ENCODE peak calls at places on chromosomes 6 and 20, in nine cellular contexts. L is HL-60, O is A549, Q is GM23338, V is K562, I is SK-N-SH, D is HepG2, F is HCT116, X is GM12878. J is an unnamed sample.

GRCh38 chr6:149854532-149854931 is 9.6 kb downstream of the LRP11 start:
- DNase-seq in L (peak; percentile 18), O (peak; percentile 28), Q (no peak), V (no peak), I (no peak), D (no peak), F (no peak), X (no peak), J (no peak)

GRCh38 chr20:884983-885952 is 30.9 kb downstream of the ANGPT4 start:
- DNase-seq in L (peak; percentile 59), O (no peak), Q (peak; percentile 93), V (no peak), I (no peak), D (no peak), F (no peak), X (no peak), J (no peak)

GRCh38 chr6:56593801-56594318 is 48.8 kb downstream of the DST start:
- DNase-seq in L (peak; percentile 7), O (no peak), Q (no peak), V (no peak), I (no peak), D (no peak), F (no peak), X (peak; percentile 93), J (no peak)

GRCh38 chr6:33123732-33124524 is 48.1 kb downstream of the HLA-DPB1 start:
- DNase-seq in L (peak; percentile 54), O (peak; percentile 10), Q (peak; percentile 89), V (peak; percentile 69), I (peak; percentile 42), D (peak; percentile 55), F (peak; percentile 77), X (no peak), J (no peak)

GRCh38 chr20:53162251-53162835 is 190.2 kb downstream of the TSHZ2 start:
- DNase-seq in L (no peak), O (peak; percentile 18), Q (peak; percentile 87), V (peak; percentile 46), I (no peak), D (no peak), F (peak; percentile 42), X (no peak), J (no peak)

GRCh38 chr20:49594143-49594928 is 26.4 kb upstream of the PTGIS start:
- DNase-seq in L (no peak), O (no peak), Q (no peak), V (no peak), I (no peak), D (no peak), F (no peak), X (no peak), J (no peak)

GRCh38 chr6:75892384-75892783 is 143.3 kb downstream of the MYO6 start:
- DNase-seq in L (no peak), O (no peak), Q (no peak), V (no peak), I (no peak), D (no peak), F (no peak), X (no peak), J (no peak)

GRCh38 chr6:118356054-118356453 is 192.0 kb upstream of the PLN start:
- DNase-seq in L (no peak), O (no peak), Q (no peak), V (no peak), I (no peak), D (no peak), F (no peak), X (no peak), J (no peak)

GRCh38 chr20:4366076-4366475 is 350.7 kb upstream of the RNF24 start:
- DNase-seq in L (no peak), O (no peak), Q (no peak), V (no peak), I (no peak), D (no peak), F (no peak), X (no peak), J (no peak)

GRCh38 chr6:155273438-155273837 is 9.6 kb downstream of the CLDN20 start:
- DNase-seq in L (no peak), O (no peak), Q (peak; percentile 52), V (no peak), I (peak; percentile 65), D (no peak), F (no peak), X (no peak), J (no peak)

GRCh38 chr6:143575440-143575839 is 63.9 kb upstream of the FUCA2 start:
- DNase-seq in L (peak; percentile 70), O (peak; percentile 73), Q (peak; percentile 81), V (peak; percentile 83), I (peak; percentile 79), D (peak; percentile 83), F (peak; percentile 73), X (peak; percentile 27), J (peak; percentile 73)

GRCh38 chr6:156777577-156777865 is 343 bp downstream of the ARID1B start:
- DNase-seq in L (no peak), O (peak; percentile 48), Q (no peak), V (peak; percentile 89), I (peak; percentile 92), D (no peak), F (no peak), X (no peak), J (no peak)

GRCh38 chr20:63032026-63032800 is 25.4 kb upstream of the BHLHE23 start:
- DNase-seq in L (no peak), O (no peak), Q (peak; percentile 14), V (no peak), I (no peak), D (no peak), F (no peak), X (no peak), J (no peak)

GRCh38 chr20:16488086-16488485 is 85.2 kb downstream of the KIF16B start:
- DNase-seq in L (no peak), O (no peak), Q (no peak), V (no peak), I (no peak), D (no peak), F (no peak), X (no peak), J (no peak)

GRCh38 chr6:15317934-15318902 is 72.3 kb downstream of the JARID2 start:
- DNase-seq in L (peak; percentile 33), O (no peak), Q (no peak), V (no peak), I (no peak), D (peak; percentile 70), F (no peak), X (no peak), J (no peak)

GRCh38 chr20:50730765-50731054 is 670 bp upstream of the PARD6B start:
- DNase-seq in L (no peak), O (no peak), Q (no peak), V (no peak), I (no peak), D (no peak), F (no peak), X (no peak), J (no peak)

GRCh38 chr20:50728981-50729874 is 2.2 kb upstream of the PARD6B start:
- DNase-seq in L (no peak), O (no peak), Q (no peak), V (no peak), I (no peak), D (peak; percentile 75), F (peak; percentile 77), X (no peak), J (no peak)

GRCh38 chr20:50728486-50728980 is 2.8 kb upstream of the PARD6B start:
- DNase-seq in L (no peak), O (no peak), Q (no peak), V (no peak), I (no peak), D (peak; percentile 35), F (no peak), X (no peak), J (no peak)

GRCh38 chr20:50731055-50731929 is at the start of gene PARD6B:
- DNase-seq in L (peak; percentile 98), O (peak; percentile 96), Q (peak; percentile 100), V (peak; percentile 99), I (peak; percentile 100), D (peak; percentile 99), F (peak; percentile 99), X (peak; percentile 97), J (peak; percentile 95)

GRCh38 chr20:50729925-50730764 is 1.2 kb upstream of the PARD6B start:
- DNase-seq in L (no peak), O (no peak), Q (peak; percentile 61), V (no peak), I (peak; percentile 28), D (peak; percentile 55), F (no peak), X (no peak), J (no peak)
- TF ChIP-seq REST in L (no peak), O (no peak), Q (no peak), V (no peak), I (no peak), D (no peak), F (no peak), X (no peak), J (no peak)

GRCh38 chr6:25928562-25929324 is 1.7 kb downstream of the SLC17A2 start:
- DNase-seq in L (no peak), O (no peak), Q (no peak), V (no peak), I (no peak), D (peak; percentile 96), F (no peak), X (no peak), J (no peak)
- TF ChIP-seq REST in L (no peak), O (no peak), Q (no peak), V (no peak), I (no peak), D (peak; percentile 77), F (no peak), X (no peak), J (no peak)

GRCh38 chr6:31587791-31588777 is 2.0 kb downstream of the LST1 start:
- DNase-seq in L (peak; percentile 32), O (no peak), Q (no peak), V (no peak), I (no peak), D (no peak), F (no peak), X (no peak), J (no peak)

GRCh38 chr6:31582230-31582601 is at the start of gene LTB:
- DNase-seq in L (peak; percentile 39), O (no peak), Q (no peak), V (no peak), I (no peak), D (no peak), F (no peak), X (no peak), J (no peak)

GRCh38 chr6:31586013-31586412 is at the start of gene LST1:
- DNase-seq in L (peak; percentile 94), O (no peak), Q (no peak), V (no peak), I (no peak), D (no peak), F (no peak), X (no peak), J (no peak)

GRCh38 chr6:31586596-31586995 is 519 bp downstream of the LST1 start:
- DNase-seq in L (peak; percentile 97), O (no peak), Q (no peak), V (no peak), I (no peak), D (no peak), F (no peak), X (no peak), J (no peak)

GRCh38 chr6:31585531-31585930 is 546 bp upstream of the LST1 start:
- DNase-seq in L (peak; percentile 82), O (no peak), Q (peak; percentile 81), V (peak; percentile 62), I (no peak), D (peak; percentile 50), F (peak; percentile 26), X (no peak), J (no peak)
- TF ChIP-seq REST in L (no peak), O (no peak), Q (no peak), V (no peak), I (no peak), D (no peak), F (no peak), X (no peak), J (no peak)

GRCh38 chr20:54510546-54511129 is 35.2 kb downstream of the DOK5 start:
- DNase-seq in L (no peak), O (no peak), Q (peak; percentile 66), V (no peak), I (no peak), D (no peak), F (no peak), X (no peak), J (no peak)
- TF ChIP-seq REST in L (no peak), O (no peak), Q (peak; percentile 38), V (no peak), I (no peak), D (no peak), F (no peak), X (no peak), J (no peak)